ENCODE peak calls at places on chromosomes 11 and 22, in six cellular contexts. L is neuronal stem cell, J is HCT116, U is vagina, X is HepG2, Y is A549. H is an unnamed sample.

GRCh38 chr11:125075900-125076317 is 12.8 kb downstream of the SLC37A2 start:
- DNase-seq in L (no peak), J (no peak), U (no peak), X (no peak), Y (no peak), H (no peak)

GRCh38 chr11:106091480-106092123 is 14.1 kb downstream of the AASDHPPT start:
- DNase-seq in L (no peak), J (no peak), U (no peak), X (no peak), Y (no peak), H (no peak)

GRCh38 chr22:40076702-40077645 is 82.2 kb downstream of the FAM83F start:
- DNase-seq in L (no peak), J (no peak), U (no peak), X (no peak), Y (no peak), H (no peak)

GRCh38 chr22:40525250-40525884 is 111.2 kb downstream of the MRTFA start:
- DNase-seq in L (no peak), J (no peak), U (no peak), X (peak; percentile 31), Y (peak; percentile 65), H (peak; percentile 68)

GRCh38 chr11:86292912-86293606 is 9.0 kb upstream of the HIKESHI start:
- DNase-seq in L (no peak), J (no peak), U (no peak), X (no peak), Y (no peak), H (no peak)

GRCh38 chr22:29166180-29166579 is 39.5 kb upstream of the EMID1 start:
- DNase-seq in L (no peak), J (no peak), U (no peak), X (no peak), Y (no peak), H (no peak)

GRCh38 chr11:125390949-125391348 is 105.1 kb downstream of the FEZ1 start:
- DNase-seq in L (no peak), J (no peak), U (no peak), X (no peak), Y (no peak), H (no peak)

GRCh38 chr11:8068605-8069221 is 12.3 kb upstream of the TUB start:
- DNase-seq in L (no peak), J (no peak), U (no peak), X (peak; percentile 47), Y (peak; percentile 17), H (peak; percentile 19)

GRCh38 chr11:47215366-47215925 is 672 bp downstream of the DDB2 start:
- DNase-seq in L (no peak), J (no peak), U (no peak), X (peak; percentile 48), Y (no peak), H (no peak)

GRCh38 chr22:37177221-37177620 is 10.8 kb downstream of the C1QTNF6 start:
- DNase-seq in L (no peak), J (no peak), U (no peak), X (no peak), Y (no peak), H (no peak)

GRCh38 chr11:65477271-65478029 is 21.4 kb upstream of the MALAT1 start:
- DNase-seq in L (peak; percentile 81), J (no peak), U (no peak), X (peak; percentile 88), Y (peak; percentile 95), H (peak; percentile 82)

GRCh38 chr11:31953803-31954327 is 137.0 kb upstream of the RCN1 start:
- DNase-seq in L (no peak), J (no peak), U (no peak), X (no peak), Y (no peak), H (no peak)

GRCh38 chr11:121483805-121484478 is 31.2 kb upstream of the SORL1-AS1 start:
- DNase-seq in L (no peak), J (no peak), U (peak; percentile 31), X (no peak), Y (no peak), H (no peak)

GRCh38 chr11:11345099-11345498 is 8.0 kb downstream of the CSNK2A3 start:
- DNase-seq in L (no peak), J (no peak), U (no peak), X (no peak), Y (no peak), H (no peak)

GRCh38 chr11:72079776-72080325 is 491 bp downstream of the NUMA1 start:
- DNase-seq in L (no peak), J (no peak), U (no peak), X (no peak), Y (no peak), H (peak; percentile 56)

GRCh38 chr11:44601471-44602370 is 36.3 kb downstream of the CD82 start:
- DNase-seq in L (no peak), J (no peak), U (no peak), X (no peak), Y (no peak), H (no peak)

GRCh38 chr11:123233280-123233977 is 38.4 kb upstream of the CLMP start:
- DNase-seq in L (no peak), J (no peak), U (no peak), X (no peak), Y (no peak), H (no peak)

DNA sequence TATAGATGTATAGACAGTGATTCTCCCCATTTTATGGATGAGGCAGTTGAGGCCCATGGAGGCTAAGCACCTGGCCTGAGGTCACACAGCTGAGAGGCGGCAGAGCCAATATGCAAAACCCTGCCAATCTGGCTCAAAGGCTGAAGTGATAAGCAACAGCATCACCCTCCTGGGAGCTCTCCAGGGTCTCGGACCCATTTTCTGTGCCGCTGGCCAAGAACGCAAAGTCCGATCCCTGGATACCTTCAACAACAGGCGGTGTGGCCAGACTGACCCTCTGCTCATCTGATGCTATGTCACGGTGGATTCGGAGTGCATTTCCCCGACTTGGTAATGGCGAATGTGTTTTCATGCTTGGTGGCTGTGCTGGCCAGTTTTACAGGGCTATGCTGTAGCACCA is 595.0 kb downstream of the TBC1D22A start:
- DNase-seq in L (no peak), J (no peak), U (no peak), X (no peak), Y (no peak), H (no peak)
- H3K4me3 ChIP-seq in L (no peak overlapping the region), J (no peak overlapping the region), U (no peak overlapping the region), X (no peak overlapping the region), Y (no peak overlapping the region), H (no peak overlapping the region)

GRCh38 chr11:128859563-128860441 is 7.3 kb downstream of the KCNJ1 start:
- DNase-seq in L (peak; percentile 69), J (peak; percentile 68), U (no peak), X (peak; percentile 35), Y (peak; percentile 66), H (peak; percentile 68)

GRCh38 chr11:128857341-128857740 is 9.8 kb downstream of the KCNJ1 start:
- DNase-seq in L (no peak), J (no peak), U (no peak), X (no peak), Y (no peak), H (no peak)

GRCh38 chr11:128862913-128863660 is 4.0 kb downstream of the KCNJ1 start:
- DNase-seq in L (no peak), J (no peak), U (no peak), X (no peak), Y (no peak), H (no peak)

GRCh38 chr11:128862421-128862820 is 4.7 kb downstream of the KCNJ1 start:
- DNase-seq in L (no peak), J (no peak), U (no peak), X (no peak), Y (no peak), H (no peak)

DNA sequence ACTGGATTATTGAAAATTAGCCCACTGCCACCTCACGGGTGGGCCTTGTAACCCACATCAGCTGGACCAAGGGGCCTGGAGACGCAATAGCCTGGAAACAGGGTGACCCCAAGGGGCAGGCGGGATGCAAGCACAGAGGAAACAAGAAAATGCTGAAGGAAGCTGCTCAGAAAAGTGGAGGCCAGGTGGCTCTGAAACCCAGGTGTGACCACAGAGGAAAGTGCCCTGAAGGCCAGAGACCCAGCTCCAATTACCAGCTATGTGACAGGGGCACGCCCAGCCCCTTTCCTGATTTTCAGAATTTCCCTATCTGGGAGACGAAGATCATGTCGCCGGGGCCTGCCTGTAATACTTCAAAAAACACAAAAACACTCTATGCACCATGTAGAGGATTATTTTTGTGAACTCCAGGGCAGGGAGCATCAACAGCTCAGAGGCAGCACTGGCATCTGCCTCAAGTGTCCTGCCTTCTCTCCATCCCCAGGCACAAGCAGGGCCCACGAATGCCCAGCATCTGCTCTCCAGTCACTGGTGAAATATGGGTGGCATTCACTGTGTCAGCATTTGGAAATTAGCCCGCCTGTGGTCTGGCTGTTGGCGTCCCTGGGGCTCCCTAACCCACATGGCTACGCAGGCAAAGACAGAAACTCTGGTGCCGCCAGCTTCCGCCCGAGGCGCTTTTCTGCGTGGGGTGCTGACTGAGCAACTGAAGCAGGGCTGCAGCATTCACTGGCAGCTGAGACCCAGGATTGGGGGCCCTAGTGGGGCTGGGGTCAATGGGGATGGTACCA is 6.3 kb downstream of the KCNJ1 start:
- DNase-seq in L (no peak), J (no peak), U (no peak), X (no peak), Y (no peak), H (no peak)
- H3K27ac ChIP-seq in L (no peak overlapping the region), J (no peak overlapping the region), U (no peak overlapping the region), X (no peak overlapping the region), Y (no peak overlapping the region), H (no peak overlapping the region)

DNA sequence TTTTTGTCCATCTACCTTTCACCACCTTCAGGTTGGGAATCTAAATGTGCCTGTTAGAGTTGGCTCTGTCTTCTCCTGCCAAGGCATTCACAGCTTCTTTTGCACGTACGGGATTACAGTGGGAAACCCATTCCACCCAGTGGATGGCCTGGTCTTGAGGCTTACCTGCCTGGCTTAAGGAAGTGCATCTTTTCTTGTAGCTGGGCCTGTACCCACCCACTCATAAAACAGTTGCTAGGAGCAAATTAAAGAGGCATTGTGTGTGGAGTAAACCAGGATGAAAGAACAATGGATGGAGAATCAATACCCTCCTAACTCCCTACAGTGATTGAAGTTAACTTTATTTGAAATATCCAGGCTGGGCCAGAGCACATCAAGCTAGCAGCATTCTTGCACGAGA is 71.6 kb downstream of the TEAD1 start:
- DNase-seq in L (no peak), J (no peak), U (no peak), X (no peak), Y (no peak), H (no peak)
- H3K4me3 ChIP-seq in L (no peak overlapping the region), J (no peak overlapping the region), U (no peak overlapping the region), X (no peak overlapping the region), Y (no peak overlapping the region), H (no peak overlapping the region)

GRCh38 chr22:17264321-17265052 is 45.3 kb upstream of the ADA2 start:
- DNase-seq in L (no peak), J (no peak), U (no peak), X (no peak), Y (no peak), H (no peak)
- H3K27ac ChIP-seq in L (peak overlapping the region; percentile 85), J (no peak overlapping the region), U (no peak overlapping the region), X (no peak overlapping the region), Y (no peak overlapping the region), H (no peak overlapping the region)

GRCh38 chr11:62556102-62556871 is 9.7 kb upstream of the AHNAK start:
- DNase-seq in L (no peak), J (peak; percentile 93), U (no peak), X (no peak), Y (peak; percentile 95), H (peak; percentile 74)
- H3K4me3 ChIP-seq in L (no peak overlapping the region), J (peak overlapping the region; percentile 33), U (peak overlapping the region; percentile 9), X (no peak overlapping the region), Y (peak overlapping the region; percentile 4), H (peak overlapping the region; percentile 70)

H was measured in CD8-positive, alpha-beta memory T cell.